ENCODE peak calls at places on chromosomes 5 and 9, in six cellular contexts. P, M, V, I, A and W are unnamed samples.

GRCh38 chr5:93249651-93250289 is 331.2 kb downstream of the NR2F1-AS1 start:
- DNase-seq in I (no peak), V (no peak), A (no peak), P (peak), M (peak), W (no peak)

GRCh38 chr5:179257190-179257741 is 88.0 kb downstream of the ADAMTS2 start:
- DNase-seq in A (no peak), M (no peak), V (no peak), P (no peak), I (no peak), W (peak)

GRCh38 chr5:176573564-176574296 is 24.6 kb downstream of the CDHR2 start:
- DNase-seq in P (peak), V (peak), M (peak), A (peak), I (no peak), W (peak)

GRCh38 chr9:21252727-21253547 is 13.1 kb upstream of the IFNA14 start:
- DNase-seq in I (no peak), P (peak), M (peak), V (peak), A (no peak), W (peak)

GRCh38 chr5:66337827-66338226 is 193.7 kb downstream of the SREK1 start:
- DNase-seq in P (no peak), V (no peak), I (no peak), A (no peak), M (no peak), W (no peak)

GRCh38 chr5:34611829-34612415 is 44.2 kb upstream of the RAI14 start:
- DNase-seq in P (no peak), M (no peak), I (no peak), A (no peak), V (no peak), W (no peak)

GRCh38 chr5:137666109-137666850 is 69.6 kb downstream of the KLHL3 start:
- DNase-seq in M (no peak), P (peak), A (no peak), V (no peak), I (peak), W (no peak)

GRCh38 chr9:2231831-2232230 is 216.7 kb downstream of the SMARCA2 start:
- DNase-seq in V (no peak), A (no peak), I (no peak), M (no peak), P (peak), W (no peak)

GRCh38 chr9:21102311-21102710 is 24.6 kb upstream of the IFNB1 start:
- DNase-seq in P (peak), I (no peak), A (no peak), M (no peak), V (no peak), W (no peak)

GRCh38 chr9:137057545-137057944 is 3.7 kb upstream of the ENTPD2 start:
- DNase-seq in A (no peak), P (no peak), I (no peak), M (no peak), V (no peak), W (no peak)

GRCh38 chr5:159448-160172 is 31.7 kb upstream of the LRRC14B start:
- DNase-seq in I (no peak), M (no peak), A (no peak), P (peak), V (no peak), W (no peak)

GRCh38 chr9:72140582-72140981 is 8.7 kb upstream of the GDA start:
- DNase-seq in V (no peak), M (no peak), A (no peak), I (no peak), P (no peak), W (no peak)

GRCh38 chr5:153939101-153939500 is 99.6 kb downstream of the FAM114A2 start:
- DNase-seq in A (no peak), V (no peak), P (no peak), I (no peak), M (no peak), W (no peak)

GRCh38 chr5:138668981-138669380 is 84.2 kb upstream of the CTNNA1 start:
- DNase-seq in A (no peak), M (no peak), V (no peak), P (no peak), I (no peak), W (no peak)

GRCh38 chr5:171907731-171908343 is 98.6 kb downstream of the FBXW11 start:
- DNase-seq in M (peak), P (peak), I (no peak), V (peak), A (peak), W (peak)

GRCh38 chr5:35367534-35367933 is 137.2 kb upstream of the PRLR start:
- DNase-seq in A (no peak), V (no peak), M (no peak), I (no peak), P (no peak), W (no peak)

GRCh38 chr9:123438821-123439220 is 82.8 kb downstream of the CRB2 start:
- DNase-seq in V (peak), I (no peak), M (no peak), P (peak), A (no peak), W (no peak)

GRCh38 chr9:13215791-13216554 is 63.5 kb downstream of the MPDZ start:
- DNase-seq in M (no peak), V (no peak), P (no peak), A (no peak), I (no peak), W (peak)

GRCh38 chr9:37174247-37174646 is 53.9 kb downstream of the ZCCHC7 start:
- DNase-seq in V (no peak), I (no peak), A (no peak), P (peak), M (no peak), W (no peak)

GRCh38 chr9:24413651-24414050 is 132.0 kb downstream of the IZUMO3 start:
- DNase-seq in M (no peak), I (no peak), V (no peak), A (no peak), P (no peak), W (no peak)

GRCh38 chr9:137630126-137630525 is 11.3 kb downstream of the EHMT1 start:
- DNase-seq in I (no peak), M (no peak), A (no peak), V (no peak), P (peak), W (no peak)

GRCh38 chr5:111197523-111197922 is 26.7 kb upstream of the CAMK4 start:
- DNase-seq in P (no peak), A (no peak), M (no peak), V (peak), I (no peak), W (peak)

DNA sequence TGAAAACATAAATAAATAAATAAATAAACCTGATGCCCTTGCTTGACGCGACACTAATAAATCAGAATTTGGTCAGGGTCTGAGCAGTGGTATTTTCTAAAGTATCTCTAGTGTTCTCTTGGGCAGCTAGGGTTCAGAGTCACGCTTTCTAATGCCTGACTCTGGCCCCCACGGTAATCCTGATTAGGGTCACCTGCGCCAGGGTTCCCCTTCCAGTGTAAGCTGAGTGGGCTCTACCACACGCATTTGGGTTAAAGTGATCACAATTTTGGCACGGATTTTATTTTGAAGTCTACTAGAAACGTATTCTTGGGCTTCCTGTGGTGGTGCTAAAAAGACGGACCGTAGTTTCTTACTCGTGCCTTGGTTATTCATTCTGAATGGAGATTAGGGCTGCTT is 651 bp downstream of the TTC1 start:
- DNase-seq in V (no peak), M (no peak), A (peak), P (no peak), I (no peak), W (peak)
- TF ChIP-seq RAD21 in V (no peak), M (no peak), A (no peak), P (no peak), I (no peak), W (no peak)

GRCh38 chr5:158979749-158980521 is 119.8 kb downstream of the EBF1 start:
- DNase-seq in V (no peak), P (peak), A (no peak), I (no peak), M (no peak), W (no peak)
- H2AFZ ChIP-seq in V (no peak), P (peak), A (no peak), I (peak), M (no peak), W (peak)

DNA sequence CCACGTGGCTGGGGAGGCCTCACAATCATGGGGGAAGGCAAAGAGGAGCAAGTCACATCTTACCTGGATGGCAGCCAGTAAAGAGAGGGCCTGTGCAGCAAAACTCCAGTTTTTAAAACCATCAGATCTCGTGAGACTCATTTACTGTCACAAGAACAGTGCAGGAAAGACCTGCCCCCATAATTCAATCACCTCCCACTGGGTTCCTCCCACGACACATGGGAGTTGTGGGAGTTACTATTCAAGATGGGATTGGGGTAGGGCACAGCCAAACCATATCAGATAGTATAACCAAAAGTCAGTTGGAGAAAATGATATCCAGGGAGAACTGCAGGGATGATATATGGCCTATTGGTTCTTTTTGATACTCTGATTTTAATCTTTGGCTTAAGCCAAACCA is 10.0 kb upstream of the CAVIN4 start:
- DNase-seq in P (no peak), M (no peak), I (no peak), V (no peak), A (no peak), W (no peak)
- TF ChIP-seq RAD21 in P (no peak), M (no peak), I (no peak), V (no peak), A (no peak), W (no peak)

GRCh38 chr5:53327811-53328331 is 152.6 kb upstream of the FST start:
- DNase-seq in P (no peak), M (no peak), I (no peak), A (no peak), V (no peak), W (no peak)
- H2AFZ ChIP-seq in P (no peak), M (no peak), I (no peak), A (no peak), V (no peak), W (no peak)

DNA sequence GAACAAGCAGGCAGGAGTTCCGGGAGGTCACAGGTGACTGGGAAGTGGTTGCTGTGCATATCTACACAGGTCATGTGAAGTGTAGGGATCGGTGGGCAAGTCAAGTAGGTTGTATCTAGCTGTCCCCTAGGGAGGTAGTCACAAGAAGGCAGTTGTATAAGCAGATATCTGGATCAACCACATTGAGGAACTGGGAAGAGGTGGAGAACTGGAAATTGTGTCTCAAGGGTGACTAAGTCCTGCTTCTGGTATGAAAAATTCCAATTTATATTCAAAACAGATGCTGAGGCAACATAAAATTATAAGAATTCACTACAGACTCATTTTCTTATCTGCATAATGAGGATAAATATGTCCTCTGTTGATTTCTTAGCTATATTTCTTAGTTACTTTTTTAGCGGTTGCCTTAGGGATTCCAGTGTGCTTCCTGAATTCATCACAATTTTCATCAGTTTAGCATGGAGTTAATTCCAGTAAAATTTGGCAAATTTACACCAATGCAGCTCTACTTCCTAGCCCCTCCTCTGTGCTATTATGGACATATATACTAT is 46.8 kb downstream of the GALNT12 start:
- DNase-seq in P (peak), A (no peak), V (no peak), I (no peak), M (no peak), W (no peak)
- TF ChIP-seq RAD21 in P (no peak), A (no peak), V (no peak), I (no peak), M (no peak), W (no peak)

DNA sequence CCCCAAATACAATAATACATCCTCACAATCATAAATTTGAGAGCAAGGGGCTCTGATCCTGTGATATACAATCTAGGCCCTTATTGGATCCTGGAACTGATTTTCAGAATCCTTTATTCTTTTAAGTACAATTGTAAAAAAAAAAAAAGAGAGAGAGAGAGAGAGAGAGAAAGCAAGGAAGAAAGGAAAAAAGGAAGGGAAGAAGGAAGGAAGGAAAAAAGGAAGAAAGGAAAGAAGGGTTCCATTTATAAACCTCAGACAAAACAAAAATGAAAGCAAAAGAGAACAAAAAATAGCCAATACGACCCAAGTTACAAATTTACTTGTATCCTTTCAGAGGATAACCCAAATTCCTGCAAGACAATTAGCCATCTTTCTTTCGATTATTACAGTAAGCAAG is 543.1 kb downstream of the RAB3C start:
- DNase-seq in P (no peak), I (no peak), M (no peak), A (no peak), V (no peak), W (no peak)
- H2AFZ ChIP-seq in P (peak), I (no peak), M (no peak), A (no peak), V (no peak), W (peak)

DNA sequence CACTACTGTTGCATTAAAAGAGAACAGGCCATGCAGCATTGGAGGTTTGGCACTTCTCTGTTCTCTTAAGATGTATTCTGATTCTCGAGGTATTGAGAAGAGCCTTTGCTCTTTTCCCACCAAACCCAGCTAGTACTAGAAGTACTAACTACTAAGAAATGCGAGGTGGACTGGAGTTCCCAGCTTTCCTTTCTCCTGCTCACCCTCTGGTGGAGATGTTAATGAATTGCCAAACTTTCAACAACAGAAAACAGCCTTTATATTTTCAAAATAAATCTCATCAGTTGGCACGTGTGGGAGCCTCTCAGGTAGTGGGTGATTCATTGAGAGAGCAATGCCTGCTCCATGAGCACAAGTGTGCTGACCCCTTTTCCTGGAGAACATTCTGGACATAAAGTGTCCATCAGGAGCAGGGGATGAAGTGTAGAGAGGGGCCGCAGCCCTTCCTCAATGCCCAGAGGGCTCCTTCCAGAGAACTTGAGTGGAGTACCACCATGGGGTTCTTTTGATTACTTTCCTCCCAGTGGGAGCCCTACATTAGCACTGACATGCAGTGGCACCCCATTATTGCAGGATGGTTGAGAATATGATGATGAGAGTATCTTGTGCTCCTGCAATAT is 45.7 kb downstream of the TMEM174 start:
- DNase-seq in I (no peak), A (no peak), V (no peak), P (peak), M (peak), W (no peak)
- TF ChIP-seq RAD21 in I (peak), A (peak), V (no peak), P (peak), M (peak), W (peak)

DNA sequence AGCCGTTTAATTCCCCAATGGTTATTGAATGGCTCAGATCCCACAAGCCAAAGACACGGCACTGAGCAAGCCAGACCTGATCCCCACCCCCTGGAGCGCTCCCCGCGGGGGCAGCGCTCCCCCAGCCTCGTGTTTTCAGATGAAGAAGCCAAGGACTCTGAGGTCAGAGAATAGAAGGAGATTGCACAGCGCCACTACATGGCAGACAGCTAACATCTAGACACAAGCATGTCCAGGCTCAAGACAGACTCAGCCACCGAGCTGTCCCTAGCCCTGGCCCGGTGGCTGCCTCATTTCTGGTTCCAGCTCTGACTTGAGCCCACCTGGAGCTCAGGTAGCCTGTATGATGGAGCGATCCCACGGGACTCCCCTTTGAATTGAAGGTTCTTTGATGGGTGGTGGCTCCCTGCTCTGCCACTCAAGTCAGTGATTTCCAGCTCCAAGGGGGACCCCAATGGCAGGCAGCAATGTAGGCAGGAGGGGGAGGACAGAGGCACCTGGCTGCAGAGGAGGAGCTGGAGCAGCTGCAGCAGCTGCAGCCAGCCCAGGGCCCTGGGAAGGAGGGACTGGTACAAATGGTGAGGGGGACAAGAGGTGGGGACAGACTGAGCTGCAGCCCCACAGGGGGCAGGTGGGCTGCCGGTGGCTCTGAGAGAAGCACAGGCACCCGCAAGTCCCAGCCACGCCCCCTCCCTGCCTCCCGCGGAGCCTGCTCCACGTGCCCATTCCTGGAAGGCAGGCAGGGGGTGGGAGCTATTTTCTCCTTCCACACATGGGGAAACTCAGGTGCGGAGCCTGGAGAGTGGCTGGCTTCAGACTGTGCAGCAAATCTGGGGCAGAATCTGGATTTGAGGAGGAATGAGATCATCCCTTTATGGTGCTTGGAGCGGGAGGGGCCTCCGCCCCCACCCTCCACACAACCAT is 40.2 kb downstream of the NTNG2 start:
- DNase-seq in V (no peak), M (no peak), P (no peak), I (no peak), A (no peak), W (no peak)
- H2AFZ ChIP-seq in V (no peak), M (no peak), P (no peak), I (no peak), A (no peak), W (no peak)

GRCh38 chr5:142356318-142356715 is 31.5 kb upstream of the SPRY4 start:
- DNase-seq in A (no peak), P (peak), V (no peak), I (no peak), M (no peak), W (no peak)
- TF ChIP-seq RAD21 in A (no peak), P (peak), V (no peak), I (no peak), M (no peak), W (no peak)

GRCh38 chr9:129574911-129575574 is 45.9 kb downstream of the C9orf50 start:
- DNase-seq in P (peak), A (no peak), M (no peak), I (no peak), V (no peak), W (no peak)
- H2AFZ ChIP-seq in P (peak), A (peak), M (no peak), I (no peak), V (no peak), W (no peak)